ENCODE peak calls at places on chromosome 5, in four cellular contexts. V is K562, U is GM12878, F is HepG2. Q is an unnamed sample.

GRCh38 chr5:127097288-127097687 is 24.0 kb upstream of the C5orf63 start:
- DNase-seq in U (no peak), F (peak), V (no peak), Q (peak)

GRCh38 chr5:43171441-43171840 is 20.6 kb upstream of the NIM1K start:
- DNase-seq in V (no peak), U (no peak), F (no peak), Q (no peak)

GRCh38 chr5:83900307-83900706 is 179.7 kb upstream of the HAPLN1 start:
- DNase-seq in F (no peak), U (no peak), V (no peak), Q (no peak)

GRCh38 chr5:16596541-16596940 is 20.3 kb downstream of the RETREG1 start:
- DNase-seq in V (no peak), F (no peak), U (no peak), Q (no peak)

GRCh38 chr5:143564417-143564816 is 160.9 kb upstream of the NR3C1 start:
- DNase-seq in U (peak), V (no peak), F (no peak), Q (no peak)

GRCh38 chr5:80160242-80160641 is 95.6 kb downstream of the SERINC5 start:
- DNase-seq in U (no peak), F (no peak), V (no peak), Q (no peak)

GRCh38 chr5:91307023-91307422 is 76.1 kb downstream of the ARRDC3 start:
- DNase-seq in F (no peak), V (no peak), U (no peak), Q (no peak)

GRCh38 chr5:159419567-159419966 is 89.3 kb upstream of the IL12B start:
- DNase-seq in F (peak), U (no peak), V (peak), Q (peak)

GRCh38 chr5:95861858-95862561 is 39.5 kb upstream of the GLRX start:
- DNase-seq in V (no peak), U (no peak), F (no peak), Q (no peak)

GRCh38 chr5:124232517-124232916 is 513.9 kb downstream of the ZNF608 start:
- DNase-seq in V (no peak), F (no peak), U (no peak), Q (no peak)

GRCh38 chr5:6328173-6328572 is 50.2 kb downstream of the MED10 start:
- DNase-seq in U (no peak), F (peak), V (peak), Q (no peak)

GRCh38 chr5:79567926-79568549 is 44.2 kb upstream of the TENT2 start:
- DNase-seq in V (no peak), F (no peak), U (no peak), Q (no peak)

GRCh38 chr5:134561871-134562296 is 36.4 kb downstream of the JADE2 start:
- DNase-seq in V (peak), U (no peak), F (peak), Q (peak)

GRCh38 chr5:115398726-115399125 is 102.3 kb upstream of the CCDC112 start:
- DNase-seq in F (no peak), U (no peak), V (no peak), Q (no peak)

GRCh38 chr5:42397267-42397666 is 26.0 kb upstream of the GHR start:
- DNase-seq in V (no peak), F (no peak), U (no peak), Q (no peak)

GRCh38 chr5:87094833-87095232 is 172.8 kb upstream of the RASA1 start:
- DNase-seq in F (no peak), U (no peak), V (no peak), Q (no peak)

GRCh38 chr5:96087939-96088338 is 126.3 kb upstream of the ELL2 start:
- DNase-seq in F (no peak), U (no peak), V (no peak), Q (no peak)

GRCh38 chr5:133723651-133724366 is 111.5 kb upstream of the FSTL4 start:
- DNase-seq in F (no peak), U (no peak), V (no peak), Q (no peak)

GRCh38 chr5:402615-403359 is 40.2 kb upstream of the EXOC3 start:
- DNase-seq in V (no peak), F (no peak), U (peak), Q (no peak)

GRCh38 chr5:154677921-154678320 is 77.3 kb upstream of the LARP1 start:
- DNase-seq in U (no peak), V (no peak), F (no peak), Q (no peak)

GRCh38 chr5:171537923-171538537 is 118.6 kb downstream of the FGF18 start:
- DNase-seq in V (peak), U (no peak), F (no peak), Q (no peak)

GRCh38 chr5:135158982-135159381 is 125.0 kb upstream of the PITX1 start:
- DNase-seq in F (peak), V (peak), U (no peak), Q (no peak)

GRCh38 chr5:176726746-176727527 is 79.7 kb downstream of the TSPAN17 start:
- DNase-seq in U (no peak), V (no peak), F (no peak), Q (no peak)

GRCh38 chr5:128536861-128537305 is 1.2 kb downstream of the FBN2 start:
- DNase-seq in F (no peak), U (no peak), V (no peak), Q (peak)

GRCh38 chr5:127089206-127089605 is 15.9 kb upstream of the C5orf63 start:
- DNase-seq in F (no peak), U (no peak), V (no peak), Q (no peak)

GRCh38 chr5:159402328-159402727 is 72.0 kb upstream of the IL12B start:
- DNase-seq in U (no peak), F (no peak), V (no peak), Q (no peak)

GRCh38 chr5:13745508-13745907 is 199.0 kb downstream of the DNAH5 start:
- DNase-seq in U (no peak), F (peak), V (no peak), Q (no peak)

GRCh38 chr5:179420476-179420875 is 75.2 kb upstream of the ADAMTS2 start:
- DNase-seq in U (no peak), F (no peak), V (no peak), Q (peak)

GRCh38 chr5:179422840-179423523 is 77.7 kb upstream of the ADAMTS2 start:
- DNase-seq in V (no peak), F (no peak), U (no peak), Q (peak)

GRCh38 chr5:179421156-179421895 is 76.1 kb upstream of the ADAMTS2 start:
- DNase-seq in V (no peak), F (no peak), U (no peak), Q (peak)

GRCh38 chr5:179418972-179419371 is 73.7 kb upstream of the ADAMTS2 start:
- DNase-seq in U (no peak), V (no peak), F (no peak), Q (peak)

GRCh38 chr5:179422213-179422839 is 77.1 kb upstream of the ADAMTS2 start:
- DNase-seq in F (no peak), U (no peak), V (no peak), Q (peak)
- TF ChIP-seq RAD21 in F (no peak), U (no peak), V (no peak), Q (no peak)

GRCh38 chr5:67211926-67212325 is 15.3 kb upstream of the CD180 start:
- DNase-seq in U (no peak), V (no peak), F (no peak), Q (no peak)
- TF ChIP-seq FOXM1 in U (no peak), V (no peak), F (no peak), Q (no peak)

GRCh38 chr5:137498301-137498735 is 808 bp downstream of the SPOCK1 start:
- DNase-seq in U (no peak), F (no peak), V (no peak), Q (peak)
- TF ChIP-seq RAD21 in U (no peak), F (no peak), V (no peak), Q (no peak)

DNA sequence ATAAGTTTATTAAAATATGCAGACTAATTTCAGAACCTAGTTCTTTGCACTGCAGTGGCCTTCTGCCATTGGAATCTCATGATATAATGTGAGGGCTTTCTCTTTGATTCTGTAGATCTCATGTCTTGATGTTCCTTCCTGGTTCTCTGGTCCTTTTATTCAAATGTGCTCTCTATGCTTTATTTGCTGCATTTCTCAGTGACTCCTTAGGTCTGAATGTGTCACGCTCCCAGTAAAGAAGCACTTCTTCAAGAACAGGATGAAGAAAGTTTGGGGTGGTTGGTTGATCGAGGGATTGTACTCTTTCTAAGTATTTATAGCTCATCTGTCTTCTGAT is 122.6 kb downstream of the GDNF start:
- DNase-seq in V (no peak), F (no peak), U (no peak), Q (no peak)
- TF ChIP-seq FOXM1 in V (no peak), F (no peak), U (no peak), Q (no peak)

GRCh38 chr5:74643160-74643562 is 2.6 kb upstream of the ENC1 start:
- DNase-seq in F (peak), V (no peak), U (no peak), Q (no peak)
- TF ChIP-seq RAD21 in F (no peak), V (no peak), U (no peak), Q (no peak)

DNA sequence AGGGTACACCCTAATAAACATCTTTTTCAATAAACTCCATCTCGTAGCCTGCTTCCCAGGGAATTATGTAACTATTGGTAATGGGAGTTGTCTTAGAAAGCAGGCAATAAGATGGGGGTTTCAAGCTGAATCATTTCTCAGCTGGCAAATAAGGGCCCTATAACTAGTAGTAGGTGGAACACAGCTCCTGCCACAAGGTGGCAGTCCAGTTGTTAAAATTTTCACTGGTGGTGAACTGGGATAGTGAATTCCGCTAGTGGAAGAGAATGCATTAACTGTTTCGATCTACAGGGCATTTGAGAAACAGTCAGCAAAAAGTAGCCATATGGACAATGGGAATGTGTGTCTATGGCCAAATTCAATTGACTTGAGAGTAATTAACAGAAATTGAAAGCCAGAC is 27.7 kb downstream of the PCDHB15 start:
- DNase-seq in F (no peak), U (no peak), V (no peak), Q (no peak)
- TF ChIP-seq FOXM1 in F (no peak), U (no peak), V (no peak), Q (no peak)